ENCODE peak calls at places on chromosome 5, in six cellular contexts. A, W, Z, Y, E and C are unnamed samples.

GRCh38 chr5:178130576-178131445 is at the start of gene RMND5B:
- DNase-seq in W (peak), E (peak), A (peak), Z (peak), Y (peak), C (peak)

GRCh38 chr5:68465133-68465532 is 249.6 kb downstream of the PIK3R1 start:
- DNase-seq in Z (no peak), Y (no peak), W (no peak), E (no peak), A (no peak), C (no peak)

GRCh38 chr5:95900383-95900958 is 61.2 kb downstream of the ELL2 start:
- DNase-seq in A (no peak), Y (peak), W (peak), E (no peak), Z (no peak), C (no peak)

GRCh38 chr5:37834542-37835399 is 5.1 kb downstream of the GDNF start:
- DNase-seq in E (no peak), Z (peak), Y (no peak), W (no peak), A (peak), C (peak)

GRCh38 chr5:44952376-44952775 is 143.6 kb downstream of the MRPS30 start:
- DNase-seq in E (no peak), A (peak), W (peak), Z (peak), Y (peak), C (peak)

GRCh38 chr5:130141689-130142320 is 237.5 kb downstream of the CHSY3 start:
- DNase-seq in E (no peak), Y (peak), Z (peak), A (peak), W (peak), C (peak)

GRCh38 chr5:134177197-134178171 is 734 bp upstream of the SKP1 start:
- DNase-seq in Y (peak), W (peak), A (no peak), Z (no peak), E (peak), C (no peak)

GRCh38 chr5:77428033-77428432 is 64.1 kb downstream of the WDR41 start:
- DNase-seq in W (peak), A (no peak), Y (peak), E (no peak), Z (no peak), C (no peak)

GRCh38 chr5:176489077-176489476 is 40.9 kb downstream of the FAF2 start:
- DNase-seq in Y (no peak), W (no peak), A (no peak), Z (no peak), E (no peak), C (no peak)

GRCh38 chr5:31913796-31914188 is 260.3 kb downstream of the GOLPH3 start:
- DNase-seq in A (no peak), E (no peak), Y (no peak), Z (no peak), W (no peak), C (no peak)

GRCh38 chr5:136159457-136159856 is 26.8 kb downstream of the SMAD5 start:
- DNase-seq in W (peak), A (no peak), E (no peak), Z (no peak), Y (peak), C (no peak)

GRCh38 chr5:134120386-134121138 is 6.1 kb downstream of the TCF7 start:
- DNase-seq in Z (no peak), W (no peak), A (no peak), Y (no peak), E (no peak), C (no peak)

GRCh38 chr5:154237946-154238345 is 47.4 kb downstream of the GALNT10 start:
- DNase-seq in E (no peak), W (no peak), Z (no peak), Y (no peak), A (peak), C (no peak)

GRCh38 chr5:141003791-141004601 is 37.7 kb downstream of the PCDHAC2 start:
- DNase-seq in Z (no peak), W (peak), A (no peak), Y (no peak), E (no peak), C (no peak)

GRCh38 chr5:38591450-38591849 is 35.0 kb upstream of the LIFR start:
- DNase-seq in E (no peak), A (no peak), W (peak), Z (no peak), Y (peak), C (no peak)

GRCh38 chr5:173323121-173323798 is 5.0 kb downstream of the STC2 start:
- DNase-seq in A (no peak), Z (no peak), E (peak), Y (no peak), W (no peak), C (no peak)

GRCh38 chr5:53249529-53249928 is 140.0 kb upstream of the MOCS2 start:
- DNase-seq in Z (no peak), E (no peak), Y (peak), A (no peak), W (peak), C (no peak)

GRCh38 chr5:128216285-128216684 is 132.7 kb downstream of the SLC12A2 start:
- DNase-seq in A (no peak), Y (no peak), W (no peak), E (no peak), Z (no peak), C (no peak)

GRCh38 chr5:1312206-1312605 is 17.3 kb upstream of the TERT start:
- DNase-seq in A (no peak), Z (no peak), E (peak), Y (no peak), W (no peak), C (no peak)

GRCh38 chr5:79602884-79603283 is 9.4 kb upstream of the TENT2 start:
- DNase-seq in E (no peak), W (no peak), Y (no peak), Z (no peak), A (no peak), C (no peak)

GRCh38 chr5:1139366-1139765 is 27.5 kb upstream of the SLC12A7 start:
- DNase-seq in A (no peak), E (no peak), Z (no peak), Y (no peak), W (no peak), C (no peak)

GRCh38 chr5:100313657-100314056 is 221.5 kb upstream of the FAM174A start:
- DNase-seq in Z (no peak), W (no peak), E (no peak), Y (no peak), A (no peak), C (no peak)

GRCh38 chr5:174221454-174221853 is 175.9 kb downstream of the NSG2 start:
- DNase-seq in Z (no peak), E (no peak), Y (no peak), A (no peak), W (no peak), C (no peak)

GRCh38 chr5:56974241-56974640 is 22.3 kb upstream of the MIER3 start:
- DNase-seq in Y (no peak), E (no peak), W (no peak), Z (no peak), A (no peak), C (no peak)

GRCh38 chr5:16934669-16935068 is 1.4 kb downstream of the MYO10 start:
- DNase-seq in Z (no peak), Y (no peak), W (peak), E (no peak), A (no peak), C (no peak)

GRCh38 chr5:73596705-73597328 is 29.2 kb upstream of the ARHGEF28 start:
- DNase-seq in Y (no peak), Z (peak), E (no peak), W (peak), A (no peak), C (no peak)

GRCh38 chr5:131679911-131680310 is 44.9 kb upstream of the RAPGEF6 start:
- DNase-seq in A (no peak), E (no peak), Y (peak), Z (no peak), W (peak), C (no peak)

GRCh38 chr5:10202089-10202753 is 47.5 kb downstream of the ATPSCKMT start:
- DNase-seq in Y (no peak), Z (no peak), E (no peak), A (no peak), W (no peak), C (no peak)

GRCh38 chr5:472076-472655 is 29.2 kb downstream of the EXOC3 start:
- DNase-seq in W (peak), Y (no peak), Z (peak), A (peak), E (peak), C (no peak)

GRCh38 chr5:72015103-72015548 is 92.1 kb upstream of the MAP1B start:
- DNase-seq in Y (peak), W (peak), Z (no peak), E (no peak), A (no peak), C (no peak)

GRCh38 chr5:13505326-13505725 is 439.2 kb downstream of the DNAH5 start:
- DNase-seq in W (no peak), Z (no peak), Y (no peak), A (no peak), E (no peak), C (no peak)

GRCh38 chr5:3597002-3597726 is 1.5 kb downstream of the IRX1 start:
- DNase-seq in Z (peak), E (no peak), A (no peak), Y (no peak), W (no peak), C (no peak)

GRCh38 chr5:167945542-167946384 is 345.7 kb upstream of the WWC1 start:
- DNase-seq in A (no peak), Z (peak), W (peak), Y (peak), E (no peak), C (no peak)

GRCh38 chr5:176938472-176938871 is 39.3 kb upstream of the HK3 start:
- DNase-seq in Y (no peak), E (no peak), Z (no peak), A (no peak), W (no peak), C (no peak)

GRCh38 chr5:88298425-88298824 is 29.8 kb upstream of the TMEM161B start:
- DNase-seq in Z (no peak), A (no peak), W (peak), E (no peak), Y (peak), C (no peak)

GRCh38 chr5:147169399-147169798 is 65.4 kb upstream of the STK32A start:
- DNase-seq in Y (peak), Z (no peak), W (peak), E (no peak), A (no peak), C (no peak)

GRCh38 chr5:122151640-122152039 is 22.3 kb downstream of the ZNF474 start:
- DNase-seq in E (no peak), W (peak), Y (peak), Z (no peak), A (no peak), C (no peak)

GRCh38 chr5:151597749-151598148 is 6.6 kb upstream of the FAT2 start:
- DNase-seq in W (no peak), Z (no peak), Y (no peak), A (no peak), E (no peak), C (no peak)
- TF ChIP-seq CTCF in W (no peak), Z (no peak), Y (no peak), A (no peak), E (no peak), C (no peak)

GRCh38 chr5:143700994-143701393 is 111.0 kb upstream of the HMHB1 start:
- DNase-seq in W (no peak), Z (no peak), Y (no peak), E (no peak), A (no peak), C (no peak)
- TF ChIP-seq CTCF in W (peak), Z (no peak), Y (peak), E (no peak), A (no peak), C (no peak)

DNA sequence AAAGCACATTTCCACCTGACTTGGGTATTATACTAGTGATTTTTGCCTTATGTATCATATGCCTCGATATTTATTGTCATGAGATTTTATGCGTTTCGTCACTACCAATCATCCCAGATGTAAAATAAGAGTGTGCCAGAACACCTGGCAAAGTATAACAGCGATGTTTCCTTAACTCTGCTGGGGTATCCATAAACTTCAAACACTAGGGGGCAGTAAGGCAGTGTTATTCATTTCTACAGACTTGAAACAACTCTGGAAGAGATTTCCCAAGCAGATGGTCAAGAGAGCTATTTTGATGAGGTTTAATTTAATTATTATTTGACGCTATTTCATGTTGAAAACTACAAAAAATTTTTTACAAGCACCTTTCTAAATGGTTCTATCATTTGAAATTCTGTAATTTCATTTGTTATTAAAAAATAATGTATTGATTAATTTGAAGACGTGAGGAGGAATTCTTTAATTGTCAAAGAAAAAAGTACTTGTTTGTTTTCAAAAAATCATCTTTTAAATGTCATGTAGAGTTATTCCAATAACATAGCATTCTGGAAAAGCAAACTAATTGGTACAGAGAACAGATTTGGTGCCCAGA is 388.5 kb upstream of the CTNND2 start:
- DNase-seq in E (no peak), Y (no peak), A (no peak), W (peak), Z (no peak), C (no peak)
- TF ChIP-seq CTCF in E (peak), Y (no peak), A (peak), W (no peak), Z (peak), C (no peak)

GRCh38 chr5:143968071-143968878 is 156.3 kb downstream of the HMHB1 start:
- DNase-seq in Y (peak), Z (no peak), W (peak), A (peak), E (no peak), C (peak)
- TF ChIP-seq CTCF in Y (peak), Z (no peak), W (peak), A (peak), E (no peak), C (peak)

DNA sequence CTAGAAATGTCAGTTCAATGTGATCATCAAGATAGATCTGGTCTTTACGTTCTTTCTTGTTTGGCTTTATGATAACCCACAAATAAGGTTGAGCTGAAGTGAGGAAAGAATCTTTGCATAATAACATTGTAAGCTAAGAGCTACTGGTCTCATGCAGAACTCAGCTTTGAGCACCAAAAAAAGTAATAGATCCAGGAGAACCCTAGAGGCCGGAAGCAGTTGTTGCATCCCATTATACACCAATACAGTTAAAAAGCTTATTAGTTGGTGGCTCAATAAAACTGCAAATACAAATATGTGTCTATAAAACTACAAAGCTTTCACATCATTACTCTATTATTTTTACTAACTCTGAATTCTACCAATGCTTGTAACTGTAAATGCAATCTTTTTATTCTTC is 85.5 kb upstream of the NUDT12 start:
- DNase-seq in Y (no peak), A (no peak), W (no peak), E (no peak), Z (no peak), C (no peak)
- TF ChIP-seq CTCF in Y (no peak), A (no peak), W (peak), E (no peak), Z (peak), C (no peak)

DNA sequence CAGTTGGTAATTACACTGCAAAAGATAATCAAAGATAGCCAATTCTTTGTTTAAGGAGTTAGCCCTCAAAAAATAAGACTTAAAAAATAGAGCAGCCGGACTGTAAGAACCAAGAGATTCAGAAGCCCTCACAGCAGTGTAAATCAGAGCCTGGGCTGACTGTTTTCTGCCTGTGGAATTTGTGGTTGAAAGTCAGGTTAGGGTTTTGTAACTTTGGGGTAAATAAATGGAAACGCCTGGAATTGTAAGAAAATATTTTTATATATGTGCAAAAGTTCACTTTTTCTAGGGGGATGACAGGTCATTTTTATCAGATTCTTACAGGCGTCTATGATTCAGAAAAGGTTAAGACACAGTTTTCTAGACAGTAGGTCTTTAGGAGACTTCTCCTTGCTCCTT is 35.6 kb downstream of the KLHL3 start:
- DNase-seq in Y (peak), A (no peak), E (no peak), Z (no peak), W (no peak), C (no peak)
- TF ChIP-seq CTCF in Y (no peak), A (no peak), E (no peak), Z (no peak), W (no peak), C (no peak)

DNA sequence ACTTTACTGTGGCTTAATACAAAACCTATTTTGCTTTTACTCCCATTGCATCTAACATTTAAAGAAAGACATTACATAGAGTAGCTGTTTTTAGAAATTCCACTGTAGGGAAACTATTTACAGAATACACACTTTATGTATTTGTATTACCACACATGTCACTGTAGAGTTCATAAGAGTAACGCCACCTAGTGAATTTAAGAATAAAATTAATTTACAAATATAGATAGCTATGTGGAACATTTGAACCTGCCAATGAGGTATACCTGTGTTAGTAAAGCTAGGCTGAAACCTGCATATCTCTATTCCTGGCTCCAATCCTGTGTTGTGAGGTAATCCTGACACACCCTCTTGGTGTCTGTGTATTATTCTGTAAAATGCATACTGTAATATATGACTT is 234.4 kb downstream of the MAST4 start:
- DNase-seq in Y (no peak), E (no peak), Z (no peak), A (no peak), W (peak), C (no peak)
- TF ChIP-seq CTCF in Y (peak), E (no peak), Z (no peak), A (no peak), W (no peak), C (no peak)

DNA sequence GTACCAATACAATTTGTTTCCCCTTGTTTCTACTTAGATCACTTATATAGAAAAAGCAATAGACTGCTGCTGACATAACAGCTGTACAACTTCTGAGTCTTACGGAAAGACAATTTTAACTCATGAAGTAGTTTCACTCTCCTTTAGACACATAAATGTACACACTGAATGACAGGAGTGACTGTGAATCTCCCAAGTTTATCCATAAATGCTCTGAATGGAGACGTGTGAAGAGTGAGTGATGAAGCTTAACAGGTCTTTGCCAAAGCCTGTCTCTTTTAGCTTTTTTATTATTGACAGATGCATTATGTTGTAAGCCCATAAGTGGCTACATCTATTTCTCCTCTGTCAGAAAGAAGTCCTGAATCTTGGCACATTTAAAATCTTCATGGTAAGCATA is 265.9 kb downstream of the TRIM36 start:
- DNase-seq in A (no peak), E (no peak), Y (no peak), Z (no peak), W (no peak), C (no peak)
- TF ChIP-seq CTCF in A (no peak), E (no peak), Y (no peak), Z (no peak), W (no peak), C (no peak)

GRCh38 chr5:125220284-125220683 is 473.8 kb upstream of the ZNF608 start:
- DNase-seq in E (no peak), Y (no peak), Z (no peak), A (no peak), W (no peak), C (no peak)
- TF ChIP-seq CTCF in E (no peak), Y (no peak), Z (no peak), A (no peak), W (no peak), C (no peak)

GRCh38 chr5:124176692-124177091 is 569.7 kb downstream of the ZNF608 start:
- DNase-seq in W (peak), Y (no peak), Z (peak), E (no peak), A (no peak), C (no peak)
- TF ChIP-seq CTCF in W (no peak), Y (no peak), Z (no peak), E (no peak), A (no peak), C (no peak)